ENCODE peak calls at places on chromosomes 16 and 17, in seven cellular contexts. G is anterior cingulate cortex, I is aorta, Y is cardiac muscle cell, B is NCI-H524, H is AG09319, E is NCI-H1105. V is an unnamed sample.

GRCh38 chr17:21542070-21542469 is 150.3 kb upstream of the KCNJ18 start:
- DNase-seq in G (no peak), B (no peak), E (no peak), Y (no peak), H (no peak), I (no peak), V (no peak)

GRCh38 chr16:49600541-49600940 is 226.9 kb downstream of the C16orf78 start:
- DNase-seq in G (no peak), E (no peak), I (no peak), H (no peak), Y (no peak), B (no peak), V (no peak)

GRCh38 chr17:64252831-64253230 is 10.2 kb downstream of the TEX2 start:
- DNase-seq in E (no peak), G (no peak), B (no peak), I (no peak), Y (no peak), H (no peak), V (no peak)

GRCh38 chr16:84339316-84339715 is 29.0 kb upstream of the ATP2C2 start:
- DNase-seq in I (peak), Y (no peak), B (peak), H (no peak), E (no peak), G (no peak), V (no peak)

GRCh38 chr16:69520800-69521602 is 44.8 kb upstream of the NFAT5 start:
- DNase-seq in I (no peak), Y (peak), H (no peak), E (no peak), G (no peak), B (no peak), V (no peak)

GRCh38 chr17:63785556-63785955 is 11.6 kb downstream of the DDX42 start:
- DNase-seq in E (no peak), B (no peak), Y (peak), H (no peak), G (no peak), I (no peak), V (no peak)

GRCh38 chr17:82799591-82799990 is 40.2 kb downstream of the ZNF750 start:
- DNase-seq in I (no peak), H (no peak), Y (no peak), B (no peak), G (no peak), E (no peak), V (no peak)

GRCh38 chr16:86041807-86042206 is 142.8 kb downstream of the IRF8 start:
- DNase-seq in I (no peak), B (no peak), E (no peak), H (no peak), G (no peak), Y (no peak), V (no peak)

GRCh38 chr17:71472809-71473789 is 647.7 kb upstream of the SOX9 start:
- DNase-seq in G (no peak), E (peak), I (no peak), B (peak), H (peak), Y (peak), V (peak)

GRCh38 chr17:1511290-1511689 is 5.1 kb downstream of the INPP5K start:
- DNase-seq in H (no peak), G (no peak), Y (peak), B (no peak), E (no peak), I (no peak), V (no peak)

GRCh38 chr16:7313170-7313569 is 19.5 kb upstream of the RBFOX1 start:
- DNase-seq in I (no peak), G (no peak), H (no peak), E (no peak), Y (no peak), B (no peak), V (no peak)

V was measured in retina.